ENCODE peak calls at places on chromosomes 2 and 18, in four cellular contexts. S, I, M and D are unnamed samples.
A peak's percentile ranks its signal among the peaks of the same experiment; 100 is the strongest.

GRCh38 chr2:36965751-36966369 is 476 bp downstream of the STRN start:
- DNase-seq in S (peak; percentile 33), M (peak; percentile 50), I (peak; percentile 67), D (no peak)

GRCh38 chr18:77222464-77222863 is 27.2 kb upstream of the GALR1 start:
- DNase-seq in S (no peak), I (no peak), M (no peak), D (no peak)

GRCh38 chr2:223779877-223780276 is 57.5 kb downstream of the AP1S3 start:
- DNase-seq in S (no peak), M (peak; percentile 49), I (peak; percentile 48), D (no peak)

GRCh38 chr2:164913640-164914346 is 41.5 kb downstream of the SLC38A11 start:
- DNase-seq in S (no peak), M (no peak), I (no peak), D (no peak)

GRCh38 chr2:191297031-191297430 is 51.8 kb downstream of the MYO1B start:
- DNase-seq in M (no peak), I (no peak), S (no peak), D (no peak)

GRCh38 chr18:45127395-45127794 is 446.7 kb downstream of the SETBP1 start:
- DNase-seq in I (no peak), S (no peak), M (no peak), D (no peak)

GRCh38 chr2:128308889-128309288 is 9.8 kb downstream of the HS6ST1 start:
- DNase-seq in I (no peak), M (no peak), S (no peak), D (no peak)

GRCh38 chr2:239380831-239381708 is 19.8 kb downstream of the HDAC4 start:
- DNase-seq in I (no peak), M (no peak), S (no peak), D (no peak)

GRCh38 chr2:3099145-3099859 is 278.3 kb downstream of the EIPR1 start:
- DNase-seq in I (no peak), M (no peak), S (no peak), D (peak; percentile 48)

GRCh38 chr2:55598056-55598795 is 19.2 kb downstream of the PPP4R3B start:
- DNase-seq in I (no peak), S (no peak), M (no peak), D (no peak)

GRCh38 chr18:11245889-11246288 is 96.5 kb upstream of the PIEZO2 start:
- DNase-seq in S (no peak), I (no peak), M (no peak), D (no peak)

GRCh38 chr2:12539306-12539705 is 177.4 kb upstream of the TRIB2 start:
- DNase-seq in S (no peak), M (no peak), I (no peak), D (no peak)

GRCh38 chr18:79396431-79397287 is 929 bp downstream of the NFATC1 start:
- DNase-seq in S (no peak), M (peak; percentile 43), I (peak; percentile 50), D (no peak)

GRCh38 chr18:48798334-48799197 is 152.2 kb downstream of the SMAD7 start:
- DNase-seq in M (no peak), S (no peak), I (no peak), D (peak; percentile 68)

GRCh38 chr2:143732076-143732475 is 602.9 kb downstream of the ARHGAP15 start:
- DNase-seq in M (peak; percentile 56), I (no peak), S (no peak), D (no peak)

GRCh38 chr2:60589093-60589492 is 35.6 kb upstream of the BCL11A start:
- DNase-seq in S (no peak), I (no peak), M (no peak), D (no peak)

GRCh38 chr2:105796131-105796638 is 51.5 kb downstream of the NCK2 start:
- DNase-seq in M (no peak), S (no peak), I (no peak), D (no peak)

GRCh38 chr2:121128741-121129659 is 156.0 kb downstream of the TFCP2L1 start:
- DNase-seq in S (peak; percentile 14), I (peak; percentile 58), M (peak; percentile 36), D (no peak)

GRCh38 chr18:41871229-41872000 is 83.6 kb upstream of the PIK3C3 start:
- DNase-seq in M (peak; percentile 2), S (no peak), I (no peak), D (no peak)

GRCh38 chr18:79520473-79521390 is 125.0 kb downstream of the NFATC1 start:
- DNase-seq in I (no peak), M (no peak), S (no peak), D (no peak)

GRCh38 chr18:11994346-11994707 is 13.0 kb downstream of the IMPA2 start:
- DNase-seq in I (no peak), M (peak; percentile 65), S (no peak), D (peak; percentile 83)

GRCh38 chr2:167406558-167406957 is 518.3 kb downstream of the XIRP2 start:
- DNase-seq in I (no peak), S (no peak), M (no peak), D (no peak)

GRCh38 chr2:239216614-239217273 is 184.1 kb downstream of the HDAC4 start:
- DNase-seq in M (no peak), S (no peak), I (no peak), D (no peak)

GRCh38 chr2:158060862-158061435 is 40.7 kb upstream of the UPP2 start:
- DNase-seq in M (no peak), I (no peak), S (no peak), D (no peak)

GRCh38 chr2:120253021-120253882 is 600 bp downstream of the RALB start:
- DNase-seq in S (peak; percentile 64), I (peak; percentile 86), M (peak; percentile 82), D (peak; percentile 92)

GRCh38 chr2:121824264-121824663 is 68.8 kb downstream of the TSN start:
- DNase-seq in S (no peak), I (no peak), M (no peak), D (no peak)

GRCh38 chr2:67234443-67234842 is 162.7 kb upstream of the ETAA1 start:
- DNase-seq in S (no peak), I (no peak), M (peak; percentile 8), D (no peak)

GRCh38 chr2:112614201-112614840 is 29.9 kb downstream of the CHCHD5 start:
- DNase-seq in S (no peak), M (no peak), I (no peak), D (no peak)

GRCh38 chr2:7011376-7012083 is 94.3 kb downstream of the RNF144A start:
- DNase-seq in M (peak; percentile 20), I (no peak), S (no peak), D (no peak)

GRCh38 chr2:44296653-44297052 is 21.4 kb downstream of the SLC3A1 start:
- DNase-seq in S (no peak), I (no peak), M (no peak), D (no peak)

GRCh38 chr2:200048421-200048820 is 93.0 kb downstream of the MAIP1 start:
- DNase-seq in I (no peak), S (no peak), M (no peak), D (no peak)

GRCh38 chr2:200052627-200053026 is 97.2 kb downstream of the MAIP1 start:
- DNase-seq in M (no peak), S (no peak), I (no peak), D (no peak)

GRCh38 chr2:200049086-200049485 is 93.7 kb downstream of the MAIP1 start:
- DNase-seq in S (no peak), M (no peak), I (no peak), D (no peak)

GRCh38 chr2:200051621-200051945 is 96.2 kb downstream of the MAIP1 start:
- DNase-seq in I (no peak), M (no peak), S (no peak), D (no peak)

DNA sequence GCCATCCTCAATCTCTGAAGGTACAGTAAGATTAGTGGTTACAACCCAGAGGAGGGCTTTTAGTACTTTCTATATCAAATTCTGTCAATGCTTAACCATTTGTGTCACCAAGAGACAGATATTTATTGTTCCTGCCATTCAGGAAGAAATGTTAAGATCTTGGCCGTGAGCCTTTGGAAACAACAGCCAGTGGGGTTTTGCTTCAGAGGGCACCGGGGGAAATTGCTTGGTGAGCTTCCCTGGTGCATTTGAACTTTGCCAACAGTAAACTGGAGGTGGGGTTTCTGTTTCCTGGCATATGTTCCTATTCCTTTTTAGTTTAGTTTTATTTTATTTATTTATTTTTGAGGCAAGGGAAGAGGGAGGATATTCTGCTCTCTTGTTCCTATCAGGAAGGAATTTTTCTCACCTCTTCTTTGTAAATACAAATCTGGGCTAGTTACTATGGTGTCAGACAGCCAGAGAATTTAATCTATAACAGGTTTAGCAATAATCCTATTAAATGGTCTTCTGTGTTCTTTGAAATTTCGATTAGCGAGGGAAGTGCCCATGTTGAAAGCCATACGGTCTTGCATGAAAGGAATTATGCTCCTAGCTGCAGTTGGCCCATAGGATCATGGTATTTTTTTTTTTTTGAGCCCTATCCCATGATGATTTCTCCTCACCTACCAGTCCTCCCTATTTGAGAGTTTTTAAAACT is 95.7 kb downstream of the MAIP1 start:
- DNase-seq in I (no peak), M (no peak), S (no peak), D (no peak)
- H3K27ac ChIP-seq in I (no peak overlapping the region), M (no peak overlapping the region), S (no peak overlapping the region), D (no peak overlapping the region)

DNA sequence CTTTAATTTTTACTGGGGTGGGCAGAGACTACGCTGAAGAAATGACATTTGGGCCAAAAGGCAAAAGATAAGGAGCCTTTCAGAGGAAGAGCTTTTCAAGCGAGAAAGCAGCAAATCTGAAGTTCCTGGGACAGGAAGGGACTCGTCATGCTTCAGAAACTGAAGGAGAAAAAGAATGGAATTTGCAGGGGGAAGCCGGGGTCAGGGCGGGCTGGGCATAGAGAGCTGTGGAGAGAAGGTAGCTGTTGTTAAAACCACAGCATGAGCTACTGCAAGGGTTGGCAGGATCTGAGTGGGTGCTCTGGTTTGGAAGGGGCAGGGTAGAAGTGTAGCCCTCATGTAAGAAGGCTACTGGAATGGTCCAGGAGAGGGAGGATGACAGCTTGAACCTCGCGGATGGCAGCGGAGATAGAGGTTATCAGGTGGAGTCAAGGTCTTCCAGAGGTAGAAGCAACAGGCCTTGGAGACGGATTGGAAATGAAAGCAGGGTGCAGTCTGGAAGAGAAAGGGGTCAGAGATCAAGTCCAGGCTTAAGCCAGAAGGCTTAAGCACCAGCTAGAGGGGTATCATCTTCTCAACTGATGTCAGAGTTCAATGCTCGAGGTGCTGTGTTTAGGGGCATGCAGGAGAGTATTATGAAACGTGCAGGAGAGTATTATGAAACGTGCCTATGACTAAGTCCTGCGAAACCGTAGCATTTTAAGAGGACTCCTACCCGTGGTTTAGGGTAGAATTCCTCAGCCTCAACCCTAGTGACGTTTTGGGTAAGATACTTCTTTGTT is 18.9 kb downstream of the ATP8B1 start:
- DNase-seq in I (no peak), S (no peak), M (peak; percentile 38), D (no peak)
- H3K27ac ChIP-seq in I (no peak overlapping the region), S (no peak overlapping the region), M (peak overlapping the region; percentile 42), D (peak overlapping the region; percentile 30)

GRCh38 chr18:37658894-37659293 is 93.3 kb upstream of the CELF4 start:
- DNase-seq in I (no peak), M (no peak), S (no peak), D (no peak)
- H3K27ac ChIP-seq in I (no peak overlapping the region), M (no peak overlapping the region), S (no peak overlapping the region), D (no peak overlapping the region)

DNA sequence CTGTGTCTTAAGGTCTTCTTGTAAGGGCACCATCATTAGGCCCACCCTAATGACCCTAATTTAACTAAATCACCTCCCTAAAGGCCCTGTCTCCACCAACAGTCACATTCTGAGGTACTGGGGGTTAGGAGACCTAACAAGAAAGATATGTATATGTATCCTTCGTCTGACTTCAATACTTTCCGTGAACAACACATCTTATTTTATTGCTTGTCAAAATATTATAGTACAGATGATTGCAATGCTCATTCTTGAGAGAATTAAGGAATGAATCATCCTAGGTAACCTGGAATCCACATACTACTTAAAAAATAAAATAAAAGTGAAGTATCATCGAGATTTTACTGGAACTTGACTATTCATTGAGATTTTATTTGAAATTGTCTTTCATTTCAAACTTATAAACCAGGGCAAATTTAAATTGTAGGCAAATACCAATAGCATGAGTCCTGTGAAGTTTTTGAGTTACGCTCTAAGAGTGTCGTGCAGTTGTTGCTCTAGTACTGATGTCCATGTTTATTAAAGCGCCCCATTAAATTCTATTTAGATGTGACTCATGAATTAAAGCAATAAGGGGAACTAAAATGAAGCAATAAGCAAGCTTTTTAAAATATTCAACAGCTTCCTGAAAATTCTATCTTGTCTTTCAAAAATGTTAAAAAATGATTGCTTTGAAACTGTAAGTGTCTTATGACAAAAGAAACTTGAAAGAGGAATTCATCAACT is 39.9 kb downstream of the CCDC102B start:
- DNase-seq in M (no peak), S (no peak), I (no peak), D (no peak)
- H3K27ac ChIP-seq in M (no peak overlapping the region), S (no peak overlapping the region), I (no peak overlapping the region), D (no peak overlapping the region)